ENCODE peak calls at places on chromosomes 1 and 21, in four cellular contexts. One of them, this sample, is unnamed.

GRCh38 chr1:219179293-219179692 is 5.6 kb downstream of the LYPLAL1 start:
- DNase-seq in neuronal stem cell: no peak
- DNase-seq in IMR-90: peak
- DNase-seq in fibroblast of lung: peak
- DNase-seq in this sample: no peak

GRCh38 chr1:30259631-30260030 is 463.8 kb downstream of the MATN1 start:
- DNase-seq in neuronal stem cell: no peak
- DNase-seq in fibroblast of lung: no peak
- DNase-seq in IMR-90: no peak
- DNase-seq in this sample: no peak

GRCh38 chr1:23638786-23639241 is 52.8 kb upstream of the RPL11 start:
- DNase-seq in IMR-90: peak
- DNase-seq in neuronal stem cell: no peak
- DNase-seq in fibroblast of lung: no peak
- DNase-seq in this sample: peak

GRCh38 chr1:111290640-111291039 is at the start of gene CHIA:
- DNase-seq in fibroblast of lung: no peak
- DNase-seq in neuronal stem cell: no peak
- DNase-seq in IMR-90: no peak
- DNase-seq in this sample: no peak

GRCh38 chr1:161020573-161021167 is at the start of gene F11R:
- DNase-seq in neuronal stem cell: peak
- DNase-seq in fibroblast of lung: no peak
- DNase-seq in IMR-90: no peak
- DNase-seq in this sample: no peak

GRCh38 chr1:213087911-213088310 is 36.9 kb downstream of the RPS6KC1 start:
- DNase-seq in neuronal stem cell: no peak
- DNase-seq in IMR-90: no peak
- DNase-seq in fibroblast of lung: no peak
- DNase-seq in this sample: no peak

GRCh38 chr1:201826830-201827229 is 2.1 kb upstream of the IPO9 start:
- DNase-seq in fibroblast of lung: peak
- DNase-seq in IMR-90: peak
- DNase-seq in neuronal stem cell: peak
- DNase-seq in this sample: no peak

GRCh38 chr1:44808938-44809917 is 905 bp downstream of the BTBD19 start:
- DNase-seq in neuronal stem cell: no peak
- DNase-seq in fibroblast of lung: peak
- DNase-seq in IMR-90: peak
- DNase-seq in this sample: peak

DNA sequence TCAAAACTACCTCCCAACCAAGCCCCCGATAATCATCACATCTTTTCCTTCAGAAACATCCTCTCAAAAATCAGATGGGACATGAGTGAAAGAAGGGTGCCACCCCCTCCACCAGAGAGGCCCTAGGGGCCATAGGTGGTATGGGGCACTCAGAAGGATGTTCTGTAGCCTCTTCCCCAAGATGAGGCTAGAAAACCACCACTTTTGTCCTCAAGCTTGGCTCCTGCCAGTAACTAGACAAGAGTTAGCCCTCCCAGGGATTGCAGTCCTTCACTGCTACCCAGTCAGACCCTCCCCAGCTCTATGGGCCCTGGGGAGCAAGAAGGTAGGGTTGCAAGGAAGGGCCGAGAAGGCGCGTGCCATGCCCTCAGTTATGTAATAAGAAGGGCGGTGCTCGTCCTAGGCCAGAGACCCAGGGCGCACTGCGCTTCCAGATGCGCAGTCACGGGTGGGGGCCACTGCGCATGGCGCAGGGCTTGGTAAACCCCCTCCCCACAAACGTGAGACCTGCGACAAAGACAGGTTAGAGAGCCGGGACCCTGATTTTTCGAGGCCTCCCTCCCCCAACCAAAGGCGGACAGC is 69.7 kb downstream of the CD46 start:
- DNase-seq in IMR-90: no peak
- DNase-seq in fibroblast of lung: no peak
- DNase-seq in neuronal stem cell: no peak
- DNase-seq in this sample: peak
- H3K4me3 ChIP-seq in IMR-90: no peak
- H3K4me3 ChIP-seq in fibroblast of lung: no peak
- H3K4me3 ChIP-seq in neuronal stem cell: no peak
- H3K4me3 ChIP-seq in this sample: peak

GRCh38 chr1:1923681-1924000 is 4.6 kb upstream of the TMEM52 start:
- DNase-seq in neuronal stem cell: no peak
- DNase-seq in IMR-90: no peak
- DNase-seq in fibroblast of lung: no peak
- DNase-seq in this sample: no peak
- H3K9ac ChIP-seq in neuronal stem cell: no peak
- H3K9ac ChIP-seq in IMR-90: no peak
- H3K9ac ChIP-seq in fibroblast of lung: no peak
- H3K9ac ChIP-seq in this sample: no peak

DNA sequence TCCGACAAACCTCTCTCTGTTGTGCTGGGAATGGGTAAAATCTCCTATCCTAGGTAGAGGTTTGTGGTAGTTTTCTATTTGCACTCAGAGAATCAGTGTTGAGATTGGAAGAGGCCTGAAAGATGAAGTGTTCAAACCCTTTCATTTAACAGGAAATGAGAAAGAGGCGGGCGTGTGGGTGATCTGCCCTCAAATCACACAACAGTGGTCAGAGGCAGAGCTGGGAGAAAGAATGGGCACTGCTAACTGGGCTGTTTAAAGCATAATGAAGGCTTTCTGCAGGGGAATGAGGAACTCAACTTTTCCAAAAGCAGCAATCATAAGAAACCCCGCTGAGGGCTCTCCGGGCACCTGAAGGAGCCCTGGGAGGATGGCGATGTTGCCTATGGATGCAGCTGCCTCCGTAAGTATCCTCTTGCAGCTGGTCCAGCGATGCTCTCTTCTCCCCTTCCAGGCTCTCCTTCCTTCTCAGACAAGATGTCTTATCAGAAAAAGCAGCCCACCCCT is 1.0 kb downstream of the LORICRIN start:
- DNase-seq in IMR-90: no peak
- DNase-seq in neuronal stem cell: no peak
- DNase-seq in fibroblast of lung: no peak
- DNase-seq in this sample: no peak
- H3K4me3 ChIP-seq in IMR-90: no peak
- H3K4me3 ChIP-seq in neuronal stem cell: no peak
- H3K4me3 ChIP-seq in fibroblast of lung: no peak
- H3K4me3 ChIP-seq in this sample: no peak

GRCh38 chr21:28883931-28884330 is 108.7 kb downstream of the LTN1 start:
- DNase-seq in neuronal stem cell: no peak
- DNase-seq in IMR-90: no peak
- DNase-seq in fibroblast of lung: no peak
- DNase-seq in this sample: peak

GRCh38 chr21:28882345-28882744 is 110.3 kb downstream of the LTN1 start:
- DNase-seq in fibroblast of lung: no peak
- DNase-seq in neuronal stem cell: no peak
- DNase-seq in IMR-90: no peak
- DNase-seq in this sample: no peak

GRCh38 chr21:28884481-28884880 is 108.2 kb downstream of the LTN1 start:
- DNase-seq in fibroblast of lung: peak
- DNase-seq in neuronal stem cell: no peak
- DNase-seq in IMR-90: peak
- DNase-seq in this sample: peak

GRCh38 chr21:28884976-28885852 is 107.5 kb downstream of the LTN1 start:
- DNase-seq in IMR-90: peak
- DNase-seq in neuronal stem cell: peak
- DNase-seq in fibroblast of lung: peak
- DNase-seq in this sample: peak

GRCh38 chr21:28885853-28886177 is 106.9 kb downstream of the LTN1 start:
- DNase-seq in fibroblast of lung: peak
- DNase-seq in neuronal stem cell: no peak
- DNase-seq in IMR-90: no peak
- DNase-seq in this sample: no peak
- H3K9ac ChIP-seq in fibroblast of lung: no peak
- H3K9ac ChIP-seq in neuronal stem cell: no peak
- H3K9ac ChIP-seq in IMR-90: no peak
- H3K9ac ChIP-seq in this sample: no peak

GRCh38 chr1:183942933-183943693 is 94.4 kb downstream of the COLGALT2 start:
- DNase-seq in fibroblast of lung: peak
- DNase-seq in neuronal stem cell: peak
- DNase-seq in IMR-90: peak
- DNase-seq in this sample: peak
- H3K4me3 ChIP-seq in fibroblast of lung: no peak
- H3K4me3 ChIP-seq in neuronal stem cell: no peak
- H3K4me3 ChIP-seq in IMR-90: no peak
- H3K4me3 ChIP-seq in this sample: no peak

This sample was measured in Karpas-422.